ENCODE peak calls at places on chromosomes 2 and 18, in four cellular contexts. One of them, this sample, is unnamed.

GRCh38 chr2:106057206-106057605 is 136.9 kb downstream of the UXS1 start:
- DNase-seq in mesendoderm: peak
- DNase-seq in K562: no peak
- DNase-seq in neural progenitor cell: no peak
- DNase-seq in this sample: no peak

GRCh38 chr18:9708057-9708881 is at the start of gene RAB31:
- DNase-seq in mesendoderm: peak
- DNase-seq in K562: peak
- DNase-seq in neural progenitor cell: peak
- DNase-seq in this sample: peak

GRCh38 chr2:200814917-200815316 is 3.2 kb downstream of the BZW1 start:
- DNase-seq in mesendoderm: no peak
- DNase-seq in K562: no peak
- DNase-seq in neural progenitor cell: no peak
- DNase-seq in this sample: no peak

GRCh38 chr2:230920167-230920566 is 4.9 kb downstream of the GPR55 start:
- DNase-seq in mesendoderm: no peak
- DNase-seq in K562: no peak
- DNase-seq in neural progenitor cell: no peak
- DNase-seq in this sample: no peak

GRCh38 chr2:144510206-144510991 is 9.5 kb downstream of the ZEB2 start:
- DNase-seq in mesendoderm: peak
- DNase-seq in K562: peak
- DNase-seq in neural progenitor cell: peak
- DNase-seq in this sample: peak

GRCh38 chr2:234797566-234798250 is 154.1 kb upstream of the SH3BP4 start:
- DNase-seq in mesendoderm: no peak
- DNase-seq in K562: no peak
- DNase-seq in neural progenitor cell: no peak
- DNase-seq in this sample: no peak

GRCh38 chr2:216516730-216517350 is 18.2 kb downstream of the RPL37A start:
- DNase-seq in mesendoderm: peak
- DNase-seq in K562: no peak
- DNase-seq in neural progenitor cell: peak
- DNase-seq in this sample: no peak

GRCh38 chr2:106805716-106806115 is 80.3 kb downstream of the ST6GAL2 start:
- DNase-seq in mesendoderm: no peak
- DNase-seq in K562: no peak
- DNase-seq in neural progenitor cell: no peak
- DNase-seq in this sample: no peak

GRCh38 chr2:71882949-71883472 is 264.7 kb downstream of the CYP26B1 start:
- DNase-seq in mesendoderm: peak
- DNase-seq in K562: peak
- DNase-seq in neural progenitor cell: no peak
- DNase-seq in this sample: peak

GRCh38 chr2:189492451-189492850 is 51.2 kb downstream of the WDR75 start:
- DNase-seq in mesendoderm: no peak
- DNase-seq in K562: no peak
- DNase-seq in neural progenitor cell: no peak
- DNase-seq in this sample: no peak

GRCh38 chr18:45993441-45993840 is 26.3 kb upstream of the EPG5 start:
- DNase-seq in mesendoderm: peak
- DNase-seq in K562: no peak
- DNase-seq in neural progenitor cell: no peak
- DNase-seq in this sample: no peak

GRCh38 chr2:191974676-191975075 is 127.8 kb upstream of the CAVIN2 start:
- DNase-seq in mesendoderm: no peak
- DNase-seq in K562: no peak
- DNase-seq in neural progenitor cell: no peak
- DNase-seq in this sample: no peak

GRCh38 chr2:68849579-68850030 is 21.6 kb downstream of the BMP10 start:
- DNase-seq in mesendoderm: no peak
- DNase-seq in K562: peak
- DNase-seq in neural progenitor cell: no peak
- DNase-seq in this sample: no peak

GRCh38 chr2:84393829-84394228 is 65.3 kb downstream of the SUCLG1 start:
- DNase-seq in mesendoderm: no peak
- DNase-seq in K562: no peak
- DNase-seq in neural progenitor cell: no peak
- DNase-seq in this sample: no peak

GRCh38 chr2:169526451-169526850 is 16.9 kb downstream of the KLHL41 start:
- DNase-seq in mesendoderm: no peak
- DNase-seq in K562: no peak
- DNase-seq in neural progenitor cell: no peak
- DNase-seq in this sample: no peak

GRCh38 chr18:79583426-79583825 is 96.2 kb upstream of the CTDP1 start:
- DNase-seq in mesendoderm: no peak
- DNase-seq in K562: no peak
- DNase-seq in neural progenitor cell: no peak
- DNase-seq in this sample: peak

GRCh38 chr2:200747668-200748618 is 63.8 kb upstream of the BZW1 start:
- DNase-seq in mesendoderm: no peak
- DNase-seq in K562: no peak
- DNase-seq in neural progenitor cell: no peak
- DNase-seq in this sample: no peak

GRCh38 chr2:180733330-180733729 is 247.1 kb upstream of the UBE2E3 start:
- DNase-seq in mesendoderm: peak
- DNase-seq in K562: no peak
- DNase-seq in neural progenitor cell: no peak
- DNase-seq in this sample: no peak

GRCh38 chr2:168730391-168730790 is 72.0 kb upstream of the NOSTRIN start:
- DNase-seq in mesendoderm: peak
- DNase-seq in K562: peak
- DNase-seq in neural progenitor cell: peak
- DNase-seq in this sample: no peak

GRCh38 chr2:27024188-27024587 is 8.6 kb upstream of the TMEM214 start:
- DNase-seq in mesendoderm: peak
- DNase-seq in K562: no peak
- DNase-seq in neural progenitor cell: peak
- DNase-seq in this sample: no peak

GRCh38 chr2:1837022-1837421 is 92.7 kb upstream of the PXDN start:
- DNase-seq in mesendoderm: peak
- DNase-seq in K562: no peak
- DNase-seq in neural progenitor cell: peak
- DNase-seq in this sample: no peak

GRCh38 chr2:23760746-23761145 is 166.2 kb downstream of the ATAD2B start:
- DNase-seq in mesendoderm: peak
- DNase-seq in K562: no peak
- DNase-seq in neural progenitor cell: no peak
- DNase-seq in this sample: no peak

GRCh38 chr2:137255990-137256389 is 490.6 kb downstream of the THSD7B start:
- DNase-seq in mesendoderm: no peak
- DNase-seq in K562: no peak
- DNase-seq in neural progenitor cell: no peak
- DNase-seq in this sample: no peak

GRCh38 chr2:28776471-28776870 is 24.8 kb downstream of the PPP1CB start:
- DNase-seq in mesendoderm: no peak
- DNase-seq in K562: no peak
- DNase-seq in neural progenitor cell: no peak
- DNase-seq in this sample: no peak

GRCh38 chr2:203330434-203330833 is 2.2 kb downstream of the ABI2 start:
- DNase-seq in mesendoderm: peak
- DNase-seq in K562: no peak
- DNase-seq in neural progenitor cell: no peak
- DNase-seq in this sample: no peak

DNA sequence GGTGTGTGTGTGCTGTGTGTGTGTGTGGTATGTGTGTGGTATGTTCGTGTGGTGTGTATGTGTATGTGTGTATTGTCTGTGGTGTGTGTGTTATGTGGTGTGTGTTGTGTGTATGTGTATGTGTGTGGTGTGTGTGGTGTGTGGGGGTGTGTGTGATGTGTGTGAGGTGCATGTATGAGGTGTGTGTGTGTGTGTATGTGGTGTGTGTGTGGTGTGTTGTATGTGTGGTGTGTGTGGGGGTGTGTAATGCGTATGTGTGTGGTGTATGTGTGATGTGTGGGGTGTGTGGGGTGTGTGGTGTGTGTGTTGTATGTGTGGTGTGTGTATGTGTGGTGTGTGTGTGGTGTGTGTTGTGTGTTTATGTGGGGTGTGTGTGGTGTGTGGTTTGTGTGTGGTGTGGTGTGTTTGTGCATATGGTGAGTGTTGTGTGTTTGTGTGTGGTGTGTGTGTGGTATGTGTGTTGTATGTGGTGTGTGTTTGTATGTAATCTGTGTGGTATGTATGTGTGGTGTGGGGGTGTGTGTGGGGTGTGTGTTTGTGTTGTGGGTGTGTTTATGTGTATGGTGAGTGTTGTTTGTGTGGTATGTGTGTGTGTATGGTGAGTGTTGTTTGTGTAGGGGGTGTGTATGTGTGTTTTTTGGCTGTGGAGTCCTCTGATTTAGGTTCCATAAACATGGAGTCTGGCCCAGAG is 116.1 kb downstream of the ALPK2 start:
- DNase-seq in mesendoderm: no peak
- DNase-seq in K562: no peak
- DNase-seq in neural progenitor cell: no peak
- DNase-seq in this sample: no peak
- H3K9ac ChIP-seq in mesendoderm: peak
- H3K9ac ChIP-seq in K562: no peak
- H3K9ac ChIP-seq in neural progenitor cell: no peak
- H3K9ac ChIP-seq in this sample: no peak

GRCh38 chr2:157699806-157700205 is 71.1 kb upstream of the ACVR1C start:
- DNase-seq in mesendoderm: no peak
- DNase-seq in K562: no peak
- DNase-seq in neural progenitor cell: no peak
- DNase-seq in this sample: no peak
- H3K27ac ChIP-seq in mesendoderm: no peak
- H3K27ac ChIP-seq in K562: no peak
- H3K27ac ChIP-seq in neural progenitor cell: no peak
- H3K27ac ChIP-seq in this sample: no peak

DNA sequence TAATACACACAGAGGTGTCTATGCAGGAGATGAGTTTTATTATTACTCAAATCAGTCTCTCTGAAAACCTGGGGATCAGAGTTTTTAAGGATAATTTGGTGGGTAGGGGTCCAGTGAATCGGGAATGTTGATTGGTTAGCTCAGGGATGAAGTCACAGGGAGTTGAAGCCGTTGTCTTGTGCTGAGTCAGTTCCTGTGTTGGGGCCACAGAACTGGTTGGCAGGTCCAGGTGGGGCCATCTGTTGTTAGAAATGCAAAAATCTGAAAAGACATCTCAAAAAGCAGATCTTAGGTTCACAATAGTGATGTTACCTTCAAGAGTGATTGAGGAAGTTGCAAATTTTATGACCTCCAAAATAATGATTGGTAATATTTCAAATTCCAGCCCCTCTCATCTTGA is 86.9 kb downstream of the VSNL1 start:
- DNase-seq in mesendoderm: peak
- DNase-seq in K562: peak
- DNase-seq in neural progenitor cell: no peak
- DNase-seq in this sample: no peak
- H3K9ac ChIP-seq in mesendoderm: no peak
- H3K9ac ChIP-seq in K562: no peak
- H3K9ac ChIP-seq in neural progenitor cell: no peak
- H3K9ac ChIP-seq in this sample: no peak

GRCh38 chr2:110103060-110103961 is 12.3 kb downstream of the MALL start:
- DNase-seq in mesendoderm: no peak
- DNase-seq in K562: no peak
- DNase-seq in neural progenitor cell: no peak
- DNase-seq in this sample: no peak
- H3K27ac ChIP-seq in mesendoderm: no peak
- H3K27ac ChIP-seq in K562: no peak
- H3K27ac ChIP-seq in neural progenitor cell: no peak
- H3K27ac ChIP-seq in this sample: no peak

GRCh38 chr18:44705075-44705474 is 24.4 kb downstream of the SETBP1 start:
- DNase-seq in mesendoderm: no peak
- DNase-seq in K562: no peak
- DNase-seq in neural progenitor cell: no peak
- DNase-seq in this sample: no peak

GRCh38 chr18:44712025-44712424 is 31.3 kb downstream of the SETBP1 start:
- DNase-seq in mesendoderm: peak
- DNase-seq in K562: no peak
- DNase-seq in neural progenitor cell: no peak
- DNase-seq in this sample: no peak

GRCh38 chr18:44704137-44704791 is 23.6 kb downstream of the SETBP1 start:
- DNase-seq in mesendoderm: no peak
- DNase-seq in K562: no peak
- DNase-seq in neural progenitor cell: no peak
- DNase-seq in this sample: no peak

GRCh38 chr18:44709297-44710117 is 28.8 kb downstream of the SETBP1 start:
- DNase-seq in mesendoderm: no peak
- DNase-seq in K562: no peak
- DNase-seq in neural progenitor cell: no peak
- DNase-seq in this sample: peak

GRCh38 chr18:44708451-44709083 is 27.9 kb downstream of the SETBP1 start:
- DNase-seq in mesendoderm: no peak
- DNase-seq in K562: no peak
- DNase-seq in neural progenitor cell: no peak
- DNase-seq in this sample: no peak
- H3K9ac ChIP-seq in mesendoderm: no peak
- H3K9ac ChIP-seq in K562: no peak
- H3K9ac ChIP-seq in neural progenitor cell: no peak
- H3K9ac ChIP-seq in this sample: peak

GRCh38 chr2:43186679-43187374 is 39.6 kb downstream of the ZFP36L2 start:
- DNase-seq in mesendoderm: no peak
- DNase-seq in K562: peak
- DNase-seq in neural progenitor cell: no peak
- DNase-seq in this sample: peak

GRCh38 chr2:43184339-43184895 is 42.0 kb downstream of the ZFP36L2 start:
- DNase-seq in mesendoderm: no peak
- DNase-seq in K562: peak
- DNase-seq in neural progenitor cell: no peak
- DNase-seq in this sample: no peak

GRCh38 chr2:43188561-43189386 is 37.6 kb downstream of the ZFP36L2 start:
- DNase-seq in mesendoderm: no peak
- DNase-seq in K562: no peak
- DNase-seq in neural progenitor cell: no peak
- DNase-seq in this sample: no peak

GRCh38 chr2:43185146-43185545 is 41.3 kb downstream of the ZFP36L2 start:
- DNase-seq in mesendoderm: peak
- DNase-seq in K562: peak
- DNase-seq in neural progenitor cell: no peak
- DNase-seq in this sample: no peak

DNA sequence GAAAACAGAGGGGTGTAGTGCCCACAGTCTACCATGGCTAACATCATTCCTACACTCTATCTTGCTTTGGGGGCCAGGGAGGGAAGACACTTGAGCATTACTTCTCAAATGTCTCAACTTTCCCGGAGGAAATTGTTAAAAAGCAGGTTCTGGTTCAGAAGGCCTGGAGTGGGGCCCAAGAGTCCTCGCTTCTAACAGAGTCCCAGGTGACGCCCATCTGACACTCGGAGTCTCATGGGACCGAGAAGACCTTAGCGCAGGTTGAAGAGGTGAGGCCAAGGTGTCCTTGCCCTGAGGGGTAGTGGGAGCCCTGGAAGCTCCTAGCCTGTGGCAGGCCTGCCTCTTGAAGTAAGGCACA is 40.1 kb downstream of the ZFP36L2 start:
- DNase-seq in mesendoderm: no peak
- DNase-seq in K562: no peak
- DNase-seq in neural progenitor cell: no peak
- DNase-seq in this sample: no peak
- H3K27ac ChIP-seq in mesendoderm: no peak
- H3K27ac ChIP-seq in K562: peak
- H3K27ac ChIP-seq in neural progenitor cell: no peak
- H3K27ac ChIP-seq in this sample: no peak

GRCh38 chr2:63849381-63850203 is 7.9 kb downstream of the UGP2 start:
- DNase-seq in mesendoderm: peak
- DNase-seq in K562: no peak
- DNase-seq in neural progenitor cell: peak
- DNase-seq in this sample: no peak
- H3K9ac ChIP-seq in mesendoderm: peak
- H3K9ac ChIP-seq in K562: no peak
- H3K9ac ChIP-seq in neural progenitor cell: no peak
- H3K9ac ChIP-seq in this sample: no peak

This sample was measured in kidney.